ENCODE peak calls at places on chromosomes 6 and 20, in eight cellular contexts. U, L, Y, Q, K, X, T and Z are unnamed samples.
A peak's percentile ranks its signal among the peaks of the same experiment; 100 is the strongest.

GRCh38 chr20:49608752-49609670 is 41.1 kb upstream of the PTGIS start:
- DNase-seq in U (peak; percentile 83), L (peak; percentile 55), Y (peak; percentile 83), Q (no peak), K (peak; percentile 80), X (peak; percentile 33), T (peak; percentile 59), Z (peak; percentile 59)

GRCh38 chr6:34457747-34458462 is 8.0 kb upstream of the PACSIN1 start:
- DNase-seq in U (peak; percentile 18), L (no peak), Y (no peak), Q (no peak), K (no peak), X (no peak), T (no peak), Z (no peak)

GRCh38 chr6:166257911-166258318 is 50.3 kb downstream of the PRR18 start:
- DNase-seq in U (peak; percentile 46), L (no peak), Y (no peak), Q (no peak), K (no peak), X (no peak), T (no peak), Z (no peak)

GRCh38 chr20:25750765-25751696 is 54.4 kb upstream of the ZNF337 start:
- DNase-seq in U (peak; percentile 61), L (peak; percentile 53), Y (no peak), Q (peak; percentile 28), K (peak; percentile 80), X (no peak), T (peak; percentile 38), Z (peak; percentile 15)

GRCh38 chr6:148203970-148204369 is 138.7 kb upstream of the SASH1 start:
- DNase-seq in U (no peak), L (no peak), Y (no peak), Q (peak; percentile 90), K (no peak), X (no peak), T (no peak), Z (no peak)

GRCh38 chr6:17714879-17715860 is 8.4 kb upstream of the NUP153 start:
- DNase-seq in U (peak; percentile 89), L (no peak), Y (no peak), Q (peak; percentile 98), K (no peak), X (peak; percentile 74), T (no peak), Z (peak; percentile 89)

GRCh38 chr20:61310954-61311353 is 58.9 kb downstream of the CDH4 start:
- DNase-seq in U (peak; percentile 8), L (no peak), Y (no peak), Q (no peak), K (no peak), X (no peak), T (no peak), Z (no peak)

GRCh38 chr20:38878798-38879197 is 47.4 kb upstream of the FAM83D start:
- DNase-seq in U (peak; percentile 28), L (no peak), Y (no peak), Q (peak; percentile 19), K (no peak), X (no peak), T (no peak), Z (peak; percentile 31)

GRCh38 chr6:169957351-169957963 is 206.0 kb downstream of the ERMARD start:
- DNase-seq in U (no peak), L (no peak), Y (peak; percentile 49), Q (no peak), K (no peak), X (no peak), T (no peak), Z (no peak)

GRCh38 chr6:15893556-15894253 is 230.9 kb upstream of the DTNBP1 start:
- DNase-seq in U (peak; percentile 86), L (no peak), Y (no peak), Q (peak; percentile 27), K (no peak), X (peak; percentile 53), T (no peak), Z (peak; percentile 16)

GRCh38 chr6:156827382-156827781 is 50.2 kb downstream of the ARID1B start:
- DNase-seq in U (no peak), L (no peak), Y (no peak), Q (no peak), K (peak; percentile 56), X (no peak), T (no peak), Z (peak; percentile 40)

GRCh38 chr20:22582960-22583772 is 1.2 kb downstream of the FOXA2 start:
- DNase-seq in U (peak; percentile 17), L (no peak), Y (no peak), Q (no peak), K (no peak), X (no peak), T (no peak), Z (no peak)

GRCh38 chr6:90222724-90223198 is 73.9 kb downstream of the BACH2 start:
- DNase-seq in U (peak; percentile 89), L (no peak), Y (no peak), Q (peak; percentile 65), K (no peak), X (peak; percentile 96), T (no peak), Z (no peak)

GRCh38 chr20:25065044-25065624 is 7.2 kb upstream of the ACSS1 start:
- DNase-seq in U (no peak), L (no peak), Y (peak; percentile 47), Q (no peak), K (peak; percentile 26), X (no peak), T (no peak), Z (no peak)

GRCh38 chr6:133951227-133951626 is 1.8 kb upstream of the TBPL1 start:
- DNase-seq in U (no peak), L (no peak), Y (no peak), Q (no peak), K (no peak), X (no peak), T (no peak), Z (no peak)
- H3K4me3 ChIP-seq in U (peak overlapping the region; percentile 77), L (peak overlapping the region; percentile 78), Y (peak overlapping the region; percentile 100), Q (peak overlapping the region; percentile 64), K (peak overlapping the region; percentile 91), X (peak overlapping the region; percentile 87), T (no peak overlapping the region), Z (peak overlapping the region; percentile 95)

DNA sequence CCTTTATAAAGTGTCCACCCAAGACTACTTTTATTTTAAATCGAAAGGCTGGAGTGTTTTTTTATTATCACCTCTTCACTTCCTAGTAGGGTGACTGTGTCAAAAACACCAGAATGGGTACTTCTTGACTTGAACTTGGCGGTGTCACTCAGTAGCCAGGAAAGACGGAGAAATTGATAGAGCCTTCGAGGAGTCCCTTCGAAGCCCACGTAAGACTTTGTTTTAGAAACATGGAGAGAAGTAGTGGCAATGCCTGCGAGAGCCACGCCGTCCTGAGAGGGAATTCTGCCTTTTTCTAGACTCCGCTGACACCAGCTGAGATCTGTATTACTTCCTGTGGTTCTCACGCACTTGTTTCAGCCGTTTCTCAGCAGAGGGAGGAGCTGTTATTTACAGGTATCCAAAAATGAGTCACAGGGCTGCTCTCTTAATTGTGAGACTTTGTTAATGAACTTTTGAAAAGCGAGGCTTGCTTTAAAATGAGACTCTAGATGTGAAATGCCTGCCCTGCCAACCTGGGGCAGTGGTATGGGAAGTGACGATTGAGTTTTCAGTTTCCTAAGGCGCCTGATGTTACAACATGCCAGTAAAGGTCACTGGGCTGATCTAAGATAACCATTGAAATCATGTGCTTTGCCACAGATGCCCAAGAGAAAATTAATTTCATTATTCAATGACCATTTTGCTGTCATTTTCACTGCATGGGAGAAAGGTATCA is 852 bp downstream of the STX11 start:
- DNase-seq in U (peak; percentile 13), L (no peak), Y (no peak), Q (no peak), K (no peak), X (no peak), T (peak; percentile 23), Z (peak; percentile 16)
- TF ChIP-seq CTCF in U (no peak), L (no peak), Y (no peak), Q (no peak), K (no peak), X (no peak), T (no peak), Z (no peak)

DNA sequence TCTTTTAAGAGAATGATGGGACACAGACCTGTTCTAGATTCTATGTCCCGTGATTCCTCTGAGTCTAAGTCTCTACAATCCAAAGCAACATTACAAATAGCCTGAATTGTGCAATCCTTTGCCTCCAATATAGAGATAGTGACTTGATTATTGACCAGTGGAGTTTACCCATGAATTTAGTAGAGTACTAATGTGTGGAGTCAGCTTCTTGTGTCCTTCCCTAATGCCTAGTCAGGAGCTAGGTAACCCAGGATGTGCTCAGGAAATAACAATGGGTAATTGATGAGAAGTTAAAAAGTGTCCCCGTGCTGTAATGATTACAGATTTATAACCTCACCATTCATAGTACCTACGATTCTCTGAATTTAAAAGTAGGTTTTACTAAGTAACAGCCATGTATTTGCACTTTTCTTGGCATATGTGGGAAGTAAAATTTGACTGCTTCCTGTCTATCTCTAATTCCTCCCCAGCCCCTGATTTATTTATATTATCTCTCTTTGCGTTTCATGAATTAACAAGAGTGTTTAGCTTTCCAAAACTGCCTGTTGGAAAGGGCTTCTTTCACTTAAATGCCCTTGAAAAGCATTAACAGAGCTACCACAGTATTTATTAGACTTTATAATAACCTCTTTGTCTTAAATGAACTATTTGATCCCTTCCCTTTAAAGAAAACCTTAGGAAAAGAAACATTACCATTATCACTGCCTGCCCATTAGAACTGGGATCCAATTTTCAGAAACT is 30.5 kb downstream of the NEDD9 start:
- DNase-seq in U (no peak), L (no peak), Y (no peak), Q (no peak), K (no peak), X (no peak), T (no peak), Z (no peak)
- H3K4me3 ChIP-seq in U (no peak overlapping the region), L (no peak overlapping the region), Y (no peak overlapping the region), Q (no peak overlapping the region), K (no peak overlapping the region), X (no peak overlapping the region), T (no peak overlapping the region), Z (no peak overlapping the region)

GRCh38 chr6:5115168-5115567 is 30.0 kb downstream of the PPP1R3G start:
- DNase-seq in U (no peak), L (peak; percentile 34), Y (no peak), Q (peak; percentile 31), K (no peak), X (no peak), T (peak; percentile 11), Z (peak; percentile 31)
- TF ChIP-seq CTCF in U (peak; percentile 38), L (peak; percentile 66), Y (no peak), Q (peak; percentile 21), K (no peak), X (peak; percentile 32), T (peak; percentile 11), Z (peak; percentile 22)

DNA sequence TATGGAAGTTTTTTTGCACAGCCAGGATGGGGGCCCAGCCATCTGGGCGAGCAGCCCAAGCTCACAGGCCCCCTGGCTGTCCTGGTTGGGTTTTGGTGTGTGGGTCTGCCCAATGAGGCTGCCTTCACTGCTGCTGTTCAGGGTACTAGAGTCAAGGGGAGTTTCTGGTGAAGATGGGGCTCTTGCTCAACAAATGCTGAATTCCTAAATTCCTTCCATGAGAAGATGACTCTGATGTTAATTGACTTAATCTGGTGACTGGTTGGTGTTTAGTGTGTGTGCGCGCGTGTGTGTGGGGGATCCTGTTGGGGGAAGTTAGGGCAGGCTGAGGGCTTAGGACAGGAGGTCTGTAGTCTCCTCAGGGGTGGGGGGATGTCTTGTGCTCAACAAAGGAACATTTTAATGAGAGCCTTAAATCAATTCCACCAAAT is 1.9 kb downstream of the PTK7 start:
- DNase-seq in U (no peak), L (no peak), Y (no peak), Q (peak; percentile 67), K (no peak), X (no peak), T (no peak), Z (no peak)
- H3K4me3 ChIP-seq in U (peak overlapping the region; percentile 87), L (no peak overlapping the region), Y (no peak overlapping the region), Q (peak overlapping the region; percentile 76), K (peak overlapping the region; percentile 68), X (peak overlapping the region; percentile 98), T (no peak overlapping the region), Z (peak overlapping the region; percentile 81)